ENCODE peak calls at places on chromosome 17, in nine cellular contexts. J, G, A, B, O, L, Z, C and H are unnamed samples.

GRCh38 chr17:68832140-68832871 is 122.9 kb downstream of the ABCA8 start:
- DNase-seq in C (no peak), G (no peak), B (no peak), Z (no peak), L (no peak), O (no peak), A (no peak), J (no peak), H (no peak)

GRCh38 chr17:81481011-81481799 is 31.4 kb downstream of the ACTG1 start:
- DNase-seq in O (peak; percentile 36), C (no peak), B (peak; percentile 33), Z (peak; percentile 98), J (no peak), G (no peak), L (peak; percentile 51), A (peak; percentile 92), H (no peak)

GRCh38 chr17:82863941-82864720 is 24.3 kb upstream of the ZNF750 start:
- DNase-seq in G (peak; percentile 50), C (peak; percentile 84), O (peak; percentile 76), B (peak; percentile 91), L (peak; percentile 89), J (no peak), A (peak; percentile 90), Z (no peak), H (no peak)

GRCh38 chr17:78868391-78868790 is 27.8 kb upstream of the USP36 start:
- DNase-seq in L (no peak), C (no peak), B (peak; percentile 90), Z (no peak), A (peak; percentile 69), G (peak; percentile 64), J (no peak), O (no peak), H (no peak)

GRCh38 chr17:49218941-49219913 is 8.7 kb downstream of the ABI3 start:
- DNase-seq in G (no peak), B (no peak), C (no peak), A (no peak), Z (peak; percentile 82), J (no peak), O (no peak), L (peak; percentile 18), H (no peak)

GRCh38 chr17:80354381-80354780 is 60.6 kb upstream of the ENDOV start:
- DNase-seq in Z (no peak), G (no peak), B (no peak), A (no peak), J (no peak), C (no peak), O (no peak), L (no peak), H (no peak)

GRCh38 chr17:57999496-58000017 is 7.5 kb downstream of the SRSF1 start:
- DNase-seq in C (peak; percentile 56), L (no peak), O (no peak), G (peak; percentile 42), B (peak; percentile 83), Z (peak; percentile 13), A (peak; percentile 31), J (no peak), H (peak; percentile 72)

GRCh38 chr17:19342611-19343255 is 19.8 kb downstream of the B9D1 start:
- DNase-seq in Z (no peak), C (no peak), J (no peak), B (no peak), G (no peak), O (no peak), L (no peak), A (no peak), H (no peak)

GRCh38 chr17:18946536-18946935 is 5.4 kb upstream of the SLC5A10 start:
- DNase-seq in Z (no peak), J (no peak), L (no peak), O (no peak), B (no peak), C (no peak), A (peak; percentile 10), G (no peak), H (no peak)